ENCODE peak calls at places on chromosomes 6 and 20, in four cellular contexts. D is neural progenitor cell, O is HepG2, P is PC-3. E is an unnamed sample.

GRCh38 chr6:97406633-97407032 is 123.6 kb upstream of the MMS22L start:
- DNase-seq in P (no peak), D (no peak), O (no peak), E (no peak)

GRCh38 chr6:148701393-148701774 is 45.4 kb upstream of the UST start:
- DNase-seq in O (no peak), D (no peak), P (no peak), E (peak)

GRCh38 chr6:110744991-110745390 is 70.3 kb downstream of the CDK19 start:
- DNase-seq in D (no peak), P (no peak), O (no peak), E (no peak)

GRCh38 chr6:106622412-106622811 is 6.9 kb downstream of the RTN4IP1 start:
- DNase-seq in O (peak), D (no peak), P (no peak), E (no peak)

GRCh38 chr20:32018269-32019155 is 8.3 kb downstream of the CCM2L start:
- DNase-seq in P (peak), O (peak), D (peak), E (peak)

GRCh38 chr6:148776321-148776966 is 29.6 kb downstream of the UST start:
- DNase-seq in D (no peak), P (peak), O (no peak), E (peak)

GRCh38 chr6:11616200-11616611 is 78.7 kb downstream of the TMEM170B start:
- DNase-seq in O (no peak), D (no peak), P (no peak), E (peak)

GRCh38 chr20:50561379-50562078 is 51.3 kb downstream of the PTPN1 start:
- DNase-seq in P (peak), O (no peak), D (no peak), E (peak)

GRCh38 chr20:61524956-61525666 is 273.1 kb downstream of the CDH4 start:
- DNase-seq in D (no peak), P (no peak), O (no peak), E (no peak)

GRCh38 chr6:169838291-169839028 is 87.0 kb downstream of the ERMARD start:
- DNase-seq in D (no peak), P (no peak), O (no peak), E (no peak)

GRCh38 chr20:32110173-32110704 is 725 bp downstream of the TM9SF4 start:
- DNase-seq in D (no peak), P (no peak), O (no peak), E (no peak)

GRCh38 chr20:43583982-43584432 is 6.7 kb upstream of the IFT52 start:
- DNase-seq in P (peak), O (peak), D (no peak), E (peak)

GRCh38 chr20:46990017-46990810 is 95.6 kb downstream of the EYA2 start:
- DNase-seq in O (no peak), D (peak), P (peak), E (peak)

GRCh38 chr20:45342863-45343444 is 5.3 kb downstream of the SDC4 start:
- DNase-seq in O (no peak), D (no peak), P (no peak), E (no peak)

GRCh38 chr20:24834310-24834709 is 114.8 kb upstream of the CST7 start:
- DNase-seq in D (no peak), P (no peak), O (no peak), E (no peak)

GRCh38 chr6:92715991-92716390 is 703.4 kb downstream of the EPHA7 start:
- DNase-seq in O (no peak), D (no peak), P (peak), E (no peak)

GRCh38 chr6:6556738-6557503 is 31.6 kb upstream of the LY86 start:
- DNase-seq in P (peak), D (peak), O (peak), E (peak)

GRCh38 chr20:62025394-62025793 is 40.3 kb downstream of the TAF4 start:
- DNase-seq in P (no peak), D (no peak), O (no peak), E (peak)

GRCh38 chr20:12466915-12467314 is 541.9 kb upstream of the SPTLC3 start:
- DNase-seq in D (no peak), O (no peak), P (no peak), E (no peak)

GRCh38 chr6:139240161-139241010 is 51.4 kb downstream of the TXLNB start:
- DNase-seq in D (no peak), O (no peak), P (peak), E (peak)

GRCh38 chr6:63943826-63944225 is 308.2 kb downstream of the PHF3 start:
- DNase-seq in D (peak), O (no peak), P (no peak), E (no peak)

GRCh38 chr6:50815436-50816114 is 3.1 kb upstream of the TFAP2B start:
- DNase-seq in O (no peak), D (no peak), P (peak), E (peak)
- TF ChIP-seq EZH2 in O (no peak), D (no peak), P (no peak), E (no peak)

DNA sequence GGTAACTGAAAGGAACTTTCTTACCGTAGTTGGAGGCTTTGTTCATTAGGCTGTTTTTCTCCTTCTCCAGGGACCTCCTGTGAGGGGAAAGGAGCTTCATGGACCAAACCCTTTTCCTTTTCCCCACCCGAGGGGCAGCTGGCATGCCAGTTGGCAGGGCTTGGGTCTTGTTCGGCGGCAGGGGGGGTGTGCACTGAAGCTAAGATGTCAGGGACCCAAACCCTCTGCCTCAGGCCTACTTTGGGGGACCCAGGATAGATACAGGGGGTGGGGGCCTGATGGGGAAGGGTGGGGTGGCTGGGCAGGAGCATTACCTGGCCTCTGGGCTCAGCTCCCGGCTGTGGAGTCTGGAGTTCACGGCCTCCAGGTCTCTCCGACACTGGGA is 14.9 kb downstream of the CCDC167 start:
- DNase-seq in O (no peak), P (no peak), D (no peak), E (no peak)
- H3K9ac ChIP-seq in O (no peak), P (no peak), D (no peak), E (no peak)

DNA sequence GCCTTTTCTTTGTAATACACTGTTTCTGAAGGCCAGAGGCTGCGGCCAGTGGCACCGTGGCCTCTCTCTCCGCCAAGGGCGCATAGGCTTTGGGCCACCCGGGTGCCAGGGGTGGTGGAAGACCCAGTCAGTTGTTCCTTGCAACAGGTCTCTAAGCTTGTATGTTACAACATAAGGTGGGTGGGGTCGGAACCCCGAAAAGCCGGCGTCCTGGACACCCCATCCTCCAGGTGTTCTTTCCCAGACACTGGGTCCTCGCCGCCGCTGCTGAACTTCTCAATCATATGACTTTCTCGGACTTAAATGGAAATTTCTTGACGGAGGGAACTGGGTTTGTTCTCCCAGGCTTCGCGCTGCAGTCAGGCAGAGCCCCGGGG is 1.0 kb upstream of the KCNQ5 start:
- DNase-seq in D (peak), P (no peak), O (no peak), E (no peak)
- TF ChIP-seq EZH2 in D (no peak), P (no peak), O (no peak), E (no peak)

GRCh38 chr6:52575490-52575868 is 1.4 kb downstream of the TRAM2 start:
- DNase-seq in P (no peak), D (no peak), O (no peak), E (peak)

GRCh38 chr6:52571099-52571755 is 5.6 kb downstream of the TRAM2 start:
- DNase-seq in P (no peak), O (no peak), D (no peak), E (peak)

GRCh38 chr6:52574709-52575489 is 2.0 kb downstream of the TRAM2 start:
- DNase-seq in D (no peak), P (no peak), O (no peak), E (peak)

GRCh38 chr6:52572536-52572935 is 4.3 kb downstream of the TRAM2 start:
- DNase-seq in O (no peak), D (no peak), P (no peak), E (no peak)

DNA sequence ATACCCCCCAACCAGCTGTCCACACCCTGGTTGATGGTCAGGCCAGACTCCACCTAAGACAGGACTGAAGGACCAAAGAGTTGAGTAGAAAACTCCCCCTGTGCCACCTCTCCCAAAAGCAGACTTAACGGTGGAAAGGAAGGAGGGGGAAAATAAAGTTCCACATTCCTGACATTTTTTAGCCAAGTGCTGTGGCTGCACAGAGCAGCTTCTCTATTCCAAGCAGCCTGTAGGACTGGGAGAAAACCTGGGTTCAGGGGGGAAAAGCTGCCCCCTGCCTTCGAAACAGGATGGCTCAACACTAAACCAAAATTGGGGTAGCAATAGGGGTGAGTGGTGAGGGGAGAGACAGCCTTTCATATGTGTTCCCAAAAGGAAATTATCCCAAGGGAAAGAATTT is 3.6 kb downstream of the TRAM2 start:
- DNase-seq in O (no peak), P (peak), D (peak), E (peak)
- H3K9ac ChIP-seq in O (peak), P (no peak), D (no peak), E (peak)

GRCh38 chr6:150146436-150146835 is 3.6 kb downstream of the PPP1R14C start:
- DNase-seq in P (no peak), O (no peak), D (no peak), E (no peak)
- TF ChIP-seq EZH2 in P (no peak), O (no peak), D (no peak), E (no peak)

DNA sequence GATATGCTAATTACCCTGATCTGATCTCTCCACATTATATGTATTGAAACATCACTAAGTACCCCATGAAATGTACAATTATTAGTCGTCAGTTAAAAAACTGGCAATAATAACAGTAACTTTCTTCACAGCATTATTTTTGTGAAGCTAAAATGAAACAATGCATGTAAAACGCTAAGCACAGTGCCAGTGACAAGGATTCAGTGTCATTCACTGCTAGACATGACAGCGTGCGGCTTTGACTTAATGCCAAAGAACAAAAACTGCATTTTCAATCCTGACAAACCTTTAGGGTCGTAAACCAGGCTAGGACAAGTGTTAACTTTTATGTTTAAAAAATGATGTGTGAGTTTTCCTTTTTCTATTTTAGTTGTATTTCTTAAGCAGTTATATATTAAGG is 8.8 kb upstream of the OPN5 start:
- DNase-seq in O (no peak), P (no peak), D (no peak), E (no peak)
- H3K9ac ChIP-seq in O (no peak), P (no peak), D (no peak), E (no peak)

GRCh38 chr6:32879691-32880090 is 25.7 kb downstream of the PSMB9 start:
- DNase-seq in O (no peak), D (no peak), P (no peak), E (no peak)
- TF ChIP-seq EZH2 in O (no peak), D (no peak), P (no peak), E (no peak)